ENCODE peak calls at places on chromosomes 12 and 14, in nine cellular contexts. X is sigmoid colon, A is ovary, O is lung, K is AG04450, Q is A549, D is neuronal stem cell, T is right atrium auricular region, S is pancreas. B is an unnamed sample.

GRCh38 chr12:76137611-76138010 is 53.1 kb upstream of the NAP1L1 start:
- DNase-seq in O (no peak), A (no peak), S (no peak), X (no peak), D (no peak), T (no peak), K (no peak), Q (no peak), B (no peak)

GRCh38 chr12:88336071-88336768 is 194.1 kb downstream of the TMTC3 start:
- DNase-seq in Q (no peak), T (no peak), K (no peak), S (no peak), X (no peak), A (no peak), O (no peak), D (no peak), B (no peak)

GRCh38 chr12:18868673-18869072 is 130.8 kb downstream of the CAPZA3 start:
- DNase-seq in O (no peak), T (no peak), D (no peak), K (no peak), S (no peak), Q (no peak), A (no peak), X (no peak), B (no peak)

GRCh38 chr12:68611094-68611818 is 557 bp downstream of the RAP1B start:
- DNase-seq in X (peak; percentile 89), A (peak; percentile 77), D (peak; percentile 18), Q (peak; percentile 52), K (no peak), T (peak; percentile 79), O (peak; percentile 65), S (peak; percentile 80), B (peak; percentile 46)

GRCh38 chr12:119008691-119009221 is 27.4 kb downstream of the SRRM4 start:
- DNase-seq in S (no peak), T (no peak), K (no peak), X (no peak), O (no peak), D (peak; percentile 88), A (no peak), Q (no peak), B (no peak)

GRCh38 chr12:62933220-62933870 is 1.6 kb downstream of the PPM1H start:
- DNase-seq in O (peak; percentile 39), T (no peak), K (no peak), S (peak; percentile 72), A (peak; percentile 69), D (no peak), Q (peak; percentile 50), X (no peak), B (no peak)

GRCh38 chr12:115756804-115757203 is 520.7 kb downstream of the MED13L start:
- DNase-seq in D (no peak), X (no peak), A (no peak), O (no peak), Q (no peak), T (no peak), S (no peak), K (no peak), B (no peak)

GRCh38 chr12:52401926-52402325 is 4.2 kb downstream of the KRT82 start:
- DNase-seq in T (no peak), A (no peak), S (no peak), D (no peak), K (no peak), Q (no peak), O (no peak), X (no peak), B (no peak)

GRCh38 chr14:100222219-100223093 is 16.5 kb upstream of the YY1 start:
- DNase-seq in Q (no peak), X (no peak), A (no peak), S (no peak), T (no peak), D (no peak), K (no peak), O (no peak), B (no peak)

DNA sequence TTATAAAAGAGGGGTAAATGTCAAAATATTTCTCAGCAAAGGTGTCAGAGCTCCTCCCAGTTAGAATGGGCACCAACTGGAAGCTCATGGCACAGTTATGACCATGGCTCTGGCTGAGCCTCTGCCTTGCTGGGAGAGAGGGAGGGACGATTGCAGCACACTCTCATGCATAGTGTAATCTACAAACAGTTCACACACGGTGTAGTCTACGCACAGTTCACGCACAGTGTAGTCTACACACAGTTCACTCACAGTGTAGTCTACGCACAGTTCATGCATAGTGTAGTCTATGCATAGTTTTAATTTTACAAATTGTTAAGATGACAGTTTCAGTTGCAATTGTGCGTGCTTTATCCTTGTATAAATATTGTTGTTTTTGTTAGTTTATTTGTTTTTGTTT is 1474.6 kb upstream of the TMEM132C start:
- DNase-seq in S (no peak), A (no peak), Q (no peak), T (no peak), O (no peak), K (no peak), D (no peak), X (no peak), B (no peak)
- H3K9me3 ChIP-seq in S (no peaks in the 10 kb centered on the region), A (no peaks in the 10 kb centered on the region), Q (no peaks in the 10 kb centered on the region), T (no peaks in the 10 kb centered on the region), O (no peaks in the 10 kb centered on the region), K (peaks cover 23% of the 10 kb centered on the region), D (no peaks in the 10 kb centered on the region), X (no peaks in the 10 kb centered on the region), B (no peaks in the 10 kb centered on the region)

GRCh38 chr12:3280967-3281366 is 203.8 kb downstream of the TSPAN9 start:
- DNase-seq in O (no peak), K (no peak), D (no peak), T (no peak), Q (no peak), A (no peak), X (no peak), S (peak; percentile 59), B (no peak)

GRCh38 chr12:3277261-3277943 is 200.2 kb downstream of the TSPAN9 start:
- DNase-seq in D (no peak), O (no peak), K (no peak), S (no peak), Q (no peak), X (no peak), T (no peak), A (no peak), B (no peak)

GRCh38 chr12:3279832-3280231 is 202.7 kb downstream of the TSPAN9 start:
- DNase-seq in O (no peak), T (no peak), K (no peak), Q (no peak), X (no peak), S (no peak), A (peak; percentile 76), D (no peak), B (no peak)

GRCh38 chr12:3278681-3279414 is 201.7 kb downstream of the TSPAN9 start:
- DNase-seq in K (no peak), A (no peak), T (no peak), X (no peak), O (no peak), Q (no peak), S (no peak), D (no peak), B (no peak)

DNA sequence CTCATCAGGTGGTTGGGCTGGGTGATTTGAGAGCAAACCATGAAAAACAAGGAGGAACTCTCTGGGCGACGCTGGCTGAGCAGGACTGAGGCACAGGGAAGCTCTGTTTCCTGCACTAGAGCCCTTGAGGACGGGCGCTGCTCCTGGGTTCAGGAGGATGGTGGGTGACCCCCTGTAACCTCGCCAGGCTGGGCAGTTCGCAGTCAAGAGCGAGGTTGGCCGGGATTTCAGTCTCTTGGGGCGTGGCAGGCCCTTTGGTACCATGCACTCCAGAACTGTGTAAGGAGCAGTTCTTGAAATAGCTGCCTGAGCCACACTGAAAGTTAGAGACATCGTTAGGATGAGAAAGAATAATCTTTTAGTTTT is 202.2 kb downstream of the TSPAN9 start:
- DNase-seq in D (no peak), O (no peak), Q (no peak), A (no peak), K (no peak), T (no peak), X (no peak), S (no peak), B (no peak)
- H3K27ac ChIP-seq in D (no peak overlapping the region), O (no peak overlapping the region), Q (no peak overlapping the region), A (no peak overlapping the region), K (no peak overlapping the region), T (peak overlapping the region; percentile 44), X (no peak overlapping the region), S (no peak overlapping the region), B (no peak overlapping the region)

DNA sequence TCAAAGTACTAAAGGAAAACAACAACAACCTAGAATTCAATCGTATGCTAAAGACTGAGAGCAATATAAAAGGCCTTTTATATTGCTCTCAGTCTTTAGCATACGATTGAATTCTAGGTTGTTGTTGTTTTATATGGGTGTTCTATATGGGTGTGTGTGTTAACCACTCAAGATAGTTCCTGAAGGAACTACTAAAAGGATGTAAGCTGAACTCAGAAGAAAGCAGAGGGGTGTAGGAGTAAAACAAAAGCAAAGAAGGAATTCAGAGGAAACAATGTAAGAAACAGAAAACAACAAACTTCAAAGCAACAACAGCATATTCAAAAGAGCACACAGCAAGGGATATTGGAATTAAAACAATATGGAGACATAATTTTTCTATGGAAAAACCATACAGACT is 5.4 kb downstream of the ZNF891 start:
- DNase-seq in X (no peak), K (no peak), T (no peak), D (no peak), Q (no peak), O (no peak), S (no peak), A (no peak), B (no peak)
- H3K9me3 ChIP-seq in X (peaks cover 51% of the 10 kb centered on the region), K (peaks cover 48% of the 10 kb centered on the region), T (peaks cover 43% of the 10 kb centered on the region), D (peaks cover 35% of the 10 kb centered on the region), Q (peaks cover 99% of the 10 kb centered on the region), O (peaks cover 52% of the 10 kb centered on the region), S (peaks cover 7% of the 10 kb centered on the region), A (peaks cover 62% of the 10 kb centered on the region), B (peaks cover 78% of the 10 kb centered on the region)

GRCh38 chr12:104010800-104011199 is 39.2 kb downstream of the GLT8D2 start:
- DNase-seq in S (no peak), K (no peak), Q (no peak), O (no peak), D (no peak), T (no peak), A (no peak), X (no peak), B (no peak)
- H3K27ac ChIP-seq in S (no peak overlapping the region), K (peak overlapping the region; percentile 71), Q (no peak overlapping the region), O (no peak overlapping the region), D (no peak overlapping the region), T (peak overlapping the region; percentile 36), A (no peak overlapping the region), X (no peak overlapping the region), B (no peak overlapping the region)

GRCh38 chr12:133083345-133083744 is 2.6 kb downstream of the ZNF140 start:
- DNase-seq in D (no peak), A (no peak), S (no peak), X (no peak), Q (no peak), K (no peak), O (no peak), T (no peak), B (no peak)
- H3K9me3 ChIP-seq in D (peaks cover 33% of the 10 kb centered on the region), A (peaks cover 58% of the 10 kb centered on the region), S (peaks cover 10% of the 10 kb centered on the region), X (peaks cover 34% of the 10 kb centered on the region), Q (peaks cover 89% of the 10 kb centered on the region), K (peaks cover 65% of the 10 kb centered on the region), O (peaks cover 28% of the 10 kb centered on the region), T (peaks cover 26% of the 10 kb centered on the region), B (peaks cover 67% of the 10 kb centered on the region)